ENCODE peak calls at places on chromosomes 13 and 19, in six cellular contexts. One of them, this sample, is unnamed.

GRCh38 chr19:10006335-10006708 is 4.0 kb downstream of the COL5A3 start:
- DNase-seq in H1: no peak
- DNase-seq in mesendoderm: no peak
- DNase-seq in H9: no peak
- DNase-seq in neuronal stem cell: no peak
- DNase-seq in IMR-90: peak; percentile 72
- DNase-seq in this sample: peak; percentile 33

GRCh38 chr19:54525636-54526035 is 23.0 kb downstream of the LAIR2 start:
- DNase-seq in mesendoderm: no peak
- DNase-seq in H9: no peak
- DNase-seq in IMR-90: no peak
- DNase-seq in neuronal stem cell: no peak
- DNase-seq in H1: no peak
- DNase-seq in this sample: no peak

GRCh38 chr13:21060063-21060826 is 1.1 kb downstream of the LATS2 start:
- DNase-seq in mesendoderm: peak; percentile 77
- DNase-seq in H9: no peak
- DNase-seq in H1: peak; percentile 62
- DNase-seq in neuronal stem cell: no peak
- DNase-seq in IMR-90: peak; percentile 51
- DNase-seq in this sample: peak; percentile 60

GRCh38 chr19:1041835-1042685 is 2.2 kb downstream of the ABCA7 start:
- DNase-seq in H1: no peak
- DNase-seq in H9: peak; percentile 27
- DNase-seq in mesendoderm: no peak
- DNase-seq in IMR-90: no peak
- DNase-seq in neuronal stem cell: no peak
- DNase-seq in this sample: no peak

GRCh38 chr13:29472317-29472961 is 123.0 kb downstream of the SLC7A1 start:
- DNase-seq in H1: peak; percentile 78
- DNase-seq in neuronal stem cell: no peak
- DNase-seq in IMR-90: peak; percentile 58
- DNase-seq in mesendoderm: peak; percentile 76
- DNase-seq in H9: peak; percentile 66
- DNase-seq in this sample: peak; percentile 76

GRCh38 chr13:49185264-49185663 is 34.9 kb upstream of the MLNR start:
- DNase-seq in mesendoderm: no peak
- DNase-seq in H9: no peak
- DNase-seq in neuronal stem cell: no peak
- DNase-seq in IMR-90: peak; percentile 36
- DNase-seq in H1: no peak
- DNase-seq in this sample: peak; percentile 39

GRCh38 chr13:28412981-28413380 is 81.9 kb downstream of the FLT1 start:
- DNase-seq in H9: no peak
- DNase-seq in IMR-90: no peak
- DNase-seq in neuronal stem cell: no peak
- DNase-seq in mesendoderm: no peak
- DNase-seq in H1: no peak
- DNase-seq in this sample: no peak

GRCh38 chr13:97282705-97283104 is 60.6 kb downstream of the MBNL2 start:
- DNase-seq in mesendoderm: no peak
- DNase-seq in H1: no peak
- DNase-seq in H9: no peak
- DNase-seq in neuronal stem cell: no peak
- DNase-seq in IMR-90: no peak
- DNase-seq in this sample: no peak

GRCh38 chr19:30339624-30340525 is 32.3 kb upstream of the ZNF536 start:
- DNase-seq in IMR-90: no peak
- DNase-seq in neuronal stem cell: no peak
- DNase-seq in H9: no peak
- DNase-seq in mesendoderm: no peak
- DNase-seq in H1: no peak
- DNase-seq in this sample: no peak
- H2BK15ac ChIP-seq in IMR-90: no peak overlapping the region
- H2BK15ac ChIP-seq in neuronal stem cell: no peak overlapping the region
- H2BK15ac ChIP-seq in H9: no peak overlapping the region
- H2BK15ac ChIP-seq in mesendoderm: no peak overlapping the region
- H2BK15ac ChIP-seq in H1: no peak overlapping the region
- H2BK15ac ChIP-seq in this sample: no peak overlapping the region

GRCh38 chr19:3094638-3095374 is 644 bp downstream of the GNA11 start:
- DNase-seq in IMR-90: peak; percentile 17
- DNase-seq in neuronal stem cell: no peak
- DNase-seq in H1: no peak
- DNase-seq in H9: no peak
- DNase-seq in mesendoderm: no peak
- DNase-seq in this sample: peak; percentile 29

GRCh38 chr19:3096902-3097326 is 2.8 kb downstream of the GNA11 start:
- DNase-seq in H1: no peak
- DNase-seq in IMR-90: no peak
- DNase-seq in mesendoderm: no peak
- DNase-seq in neuronal stem cell: no peak
- DNase-seq in H9: no peak
- DNase-seq in this sample: no peak

GRCh38 chr19:3097442-3097871 is 3.3 kb downstream of the GNA11 start:
- DNase-seq in IMR-90: no peak
- DNase-seq in neuronal stem cell: no peak
- DNase-seq in mesendoderm: no peak
- DNase-seq in H9: no peak
- DNase-seq in H1: no peak
- DNase-seq in this sample: no peak

GRCh38 chr19:3096267-3096901 is 2.2 kb downstream of the GNA11 start:
- DNase-seq in neuronal stem cell: no peak
- DNase-seq in H1: no peak
- DNase-seq in H9: no peak
- DNase-seq in IMR-90: no peak
- DNase-seq in mesendoderm: no peak
- DNase-seq in this sample: no peak

GRCh38 chr19:3095375-3096191 is 1.4 kb downstream of the GNA11 start:
- DNase-seq in mesendoderm: peak; percentile 88
- DNase-seq in IMR-90: no peak
- DNase-seq in H1: peak; percentile 68
- DNase-seq in neuronal stem cell: peak; percentile 52
- DNase-seq in H9: peak; percentile 94
- DNase-seq in this sample: peak; percentile 38
- H3K4ac ChIP-seq in mesendoderm: no peak overlapping the region
- H3K4ac ChIP-seq in IMR-90: peak overlapping the region; percentile 39
- H3K4ac ChIP-seq in H1: no peak overlapping the region
- H3K4ac ChIP-seq in neuronal stem cell: no peak overlapping the region
- H3K4ac ChIP-seq in H9: no peak overlapping the region
- H3K4ac ChIP-seq in this sample: no peak overlapping the region

DNA sequence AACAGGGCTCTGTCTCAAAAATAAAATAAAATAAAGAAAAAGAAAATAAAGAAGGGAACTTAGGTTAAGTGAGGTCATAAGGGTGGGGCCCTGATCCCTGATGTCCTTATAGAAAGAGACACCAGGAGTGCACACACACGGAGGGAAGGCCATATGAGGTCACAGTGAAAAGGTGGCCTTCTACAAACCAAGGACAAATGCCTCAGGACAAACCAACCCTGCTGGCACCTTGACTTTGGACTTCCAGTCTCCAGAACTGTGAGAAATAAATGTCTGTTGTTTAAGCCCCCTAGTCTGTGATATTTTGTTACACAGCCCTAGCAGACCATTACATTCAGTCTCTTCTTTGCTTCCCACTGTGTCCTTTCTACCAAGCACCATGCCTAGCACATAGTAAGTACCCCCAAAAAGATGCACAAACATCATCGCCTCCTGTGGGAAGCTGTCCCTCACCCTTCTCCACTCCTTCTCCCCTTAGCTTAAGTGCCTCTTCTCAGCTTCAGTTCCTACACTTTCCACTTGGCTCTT is 8.4 kb upstream of the ZBTB32 start:
- DNase-seq in neuronal stem cell: no peak
- DNase-seq in IMR-90: no peak
- DNase-seq in H9: no peak
- DNase-seq in mesendoderm: no peak
- DNase-seq in H1: no peak
- DNase-seq in this sample: no peak
- H2BK15ac ChIP-seq in neuronal stem cell: no peak overlapping the region
- H2BK15ac ChIP-seq in IMR-90: no peak overlapping the region
- H2BK15ac ChIP-seq in H9: no peak overlapping the region
- H2BK15ac ChIP-seq in mesendoderm: no peak overlapping the region
- H2BK15ac ChIP-seq in H1: no peak overlapping the region
- H2BK15ac ChIP-seq in this sample: no peak overlapping the region

GRCh38 chr19:44718441-44719261 is 19.7 kb downstream of the CEACAM16 start:
- DNase-seq in mesendoderm: peak; percentile 97
- DNase-seq in neuronal stem cell: peak; percentile 69
- DNase-seq in IMR-90: peak; percentile 56
- DNase-seq in H9: peak; percentile 89
- DNase-seq in H1: peak; percentile 74
- DNase-seq in this sample: peak; percentile 83
- H3K4ac ChIP-seq in mesendoderm: peak overlapping the region; percentile 90
- H3K4ac ChIP-seq in neuronal stem cell: peak overlapping the region; percentile 23
- H3K4ac ChIP-seq in IMR-90: peak overlapping the region; percentile 96
- H3K4ac ChIP-seq in H9: peak overlapping the region; percentile 92
- H3K4ac ChIP-seq in H1: peak overlapping the region; percentile 30
- H3K4ac ChIP-seq in this sample: peak overlapping the region; percentile 69

This sample was measured in mesenchymal stem cell.